ENCODE peak calls at places on chromosomes 11 and 22, in nine cellular contexts. U is psoas muscle, L is GM06990, E is left ventricle myocardium inferior, Y is HL-60, B is cardiac fibroblast, X is foreskin fibroblast, K is A549, I is RWPE2. W is an unnamed sample.

GRCh38 chr11:29159552-29160465 is 857.0 kb downstream of the KCNA4 start:
- DNase-seq in L (no peak), K (peak; percentile 78), B (peak; percentile 91), Y (peak; percentile 35), E (no peak), U (no peak), I (peak; percentile 50), X (peak; percentile 76), W (no peak)

GRCh38 chr22:37639070-37639760 is at the start of gene SH3BP1:
- DNase-seq in Y (no peak), X (peak; percentile 74), E (peak; percentile 68), L (peak; percentile 70), K (no peak), U (peak; percentile 62), B (no peak), I (peak; percentile 68), W (no peak)

GRCh38 chr22:20434264-20434751 is 3.3 kb downstream of the SCARF2 start:
- DNase-seq in U (no peak), I (peak; percentile 27), L (no peak), E (no peak), B (no peak), X (no peak), Y (no peak), K (no peak), W (no peak)

GRCh38 chr11:33912405-33913361 is 20.8 kb upstream of the LMO2 start:
- DNase-seq in L (peak; percentile 80), U (no peak), B (peak; percentile 93), K (peak; percentile 66), I (no peak), Y (peak; percentile 89), E (no peak), X (peak; percentile 87), W (no peak)

GRCh38 chr11:124285610-124286344 is 28.0 kb downstream of the OR8D1 start:
- DNase-seq in X (peak; percentile 40), U (no peak), L (no peak), E (no peak), B (peak; percentile 98), Y (no peak), I (no peak), K (no peak), W (no peak)

GRCh38 chr11:123111465-123111864 is 49.5 kb upstream of the HSPA8 start:
- DNase-seq in U (no peak), X (peak; percentile 64), L (peak; percentile 9), B (peak; percentile 73), I (no peak), E (no peak), K (peak; percentile 58), Y (peak; percentile 8), W (no peak)

GRCh38 chr11:134244593-134244992 is 8.6 kb downstream of the THYN1 start:
- DNase-seq in K (peak; percentile 30), U (no peak), I (no peak), Y (no peak), L (peak; percentile 32), E (no peak), X (peak; percentile 66), B (peak; percentile 36), W (no peak)

GRCh38 chr11:119934866-119935265 is 203.0 kb downstream of the TRIM29 start:
- DNase-seq in X (no peak), K (no peak), E (no peak), I (no peak), U (no peak), L (no peak), Y (no peak), B (no peak), W (no peak)

GRCh38 chr11:17208257-17208999 is 642 bp upstream of the PIK3C2A start:
- DNase-seq in L (no peak), E (no peak), X (peak; percentile 65), I (peak; percentile 79), U (no peak), Y (peak; percentile 33), B (peak; percentile 72), K (peak; percentile 84), W (peak; percentile 84)

GRCh38 chr22:34781676-34782075 is 284.3 kb upstream of the ISX start:
- DNase-seq in L (no peak), K (no peak), I (no peak), B (no peak), X (no peak), U (no peak), Y (no peak), E (no peak), W (no peak)

GRCh38 chr11:130828741-130829140 is 87.5 kb downstream of the SNX19 start:
- DNase-seq in K (no peak), Y (no peak), I (no peak), X (peak; percentile 27), B (no peak), L (no peak), U (peak; percentile 56), E (peak; percentile 26), W (no peak)

GRCh38 chr11:70825893-70826540 is 426.4 kb downstream of the SHANK2 start:
- DNase-seq in X (no peak), L (no peak), K (no peak), E (no peak), B (no peak), Y (no peak), I (no peak), U (no peak), W (no peak)

GRCh38 chr22:29621761-29622526 is 18.5 kb downstream of the NF2 start:
- DNase-seq in K (peak; percentile 86), X (peak; percentile 94), U (no peak), I (no peak), Y (peak; percentile 10), L (no peak), B (peak; percentile 99), E (no peak), W (no peak)

GRCh38 chr11:85815186-85815911 is 4.4 kb upstream of the SYTL2 start:
- DNase-seq in I (no peak), K (no peak), E (no peak), L (no peak), B (peak; percentile 73), Y (no peak), U (no peak), X (peak; percentile 72), W (no peak)

GRCh38 chr11:2826679-2827056 is 58.9 kb downstream of the CDKN1C start:
- DNase-seq in I (no peak), E (peak; percentile 17), U (peak; percentile 19), Y (peak; percentile 92), L (no peak), B (no peak), K (no peak), X (no peak), W (no peak)

GRCh38 chr11:11871991-11872401 is 30.2 kb downstream of the USP47 start:
- DNase-seq in E (no peak), X (no peak), U (no peak), Y (no peak), L (no peak), K (no peak), B (no peak), I (no peak), W (no peak)

DNA sequence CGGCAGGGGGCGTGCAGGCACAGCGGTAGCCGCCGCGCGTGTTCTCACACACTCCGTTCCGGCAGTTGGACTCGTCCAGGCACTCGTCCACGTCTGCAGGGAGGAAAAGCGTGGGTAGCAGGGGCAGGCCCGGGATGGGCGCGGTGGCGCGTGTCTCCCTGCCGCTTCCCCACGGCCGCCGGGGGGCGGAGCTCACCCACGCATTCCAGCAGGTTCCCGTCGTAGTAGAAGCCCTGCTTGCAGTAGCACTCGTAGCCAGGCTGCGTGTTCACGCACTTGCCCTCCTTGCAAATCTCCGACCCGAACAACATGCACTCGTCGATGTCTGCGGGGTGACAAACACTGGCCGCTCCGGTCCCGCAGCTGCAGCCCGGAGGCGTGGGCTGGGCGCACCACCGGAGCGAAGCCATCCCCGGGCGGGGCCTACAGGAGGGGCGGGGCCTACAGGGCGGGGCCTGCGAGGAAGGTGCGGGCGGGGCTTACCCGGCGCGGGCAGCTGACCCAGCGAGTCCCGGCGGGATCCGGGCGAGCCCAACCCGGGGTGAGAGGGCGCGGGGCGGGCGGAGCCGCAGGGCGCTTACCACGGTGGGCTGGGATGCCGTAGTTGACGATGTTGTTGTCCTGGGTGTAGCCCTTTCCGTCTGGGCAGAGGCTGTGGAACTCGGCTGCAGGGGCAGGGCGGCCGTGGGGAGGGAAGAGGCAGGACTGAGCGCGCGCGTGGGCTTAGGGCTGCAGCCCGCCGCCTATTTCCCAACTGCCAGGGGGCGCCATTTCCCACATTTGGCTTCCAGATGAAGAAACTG is 15.6 kb downstream of the SCYL1 start:
- DNase-seq in E (peak; percentile 93), L (peak; percentile 94), Y (peak; percentile 91), X (peak; percentile 94), K (peak; percentile 90), B (peak; percentile 91), I (peak; percentile 92), U (peak; percentile 89), W (peak; percentile 97)
- TF ChIP-seq CTCF in E (peak; percentile 88), L (peak; percentile 85), Y (peak; percentile 30), X (peak; percentile 67), K (peak; percentile 82), B (peak; percentile 87), I (peak; percentile 84), U (peak; percentile 77), W (peak; percentile 96)

GRCh38 chr22:38981005-38981658 is 1.0 kb upstream of the APOBEC3B start:
- DNase-seq in K (peak; percentile 20), I (no peak), U (no peak), B (peak; percentile 9), E (no peak), X (peak; percentile 56), Y (no peak), L (peak; percentile 33), W (no peak)
- TF ChIP-seq CTCF in K (no peak), I (no peak), U (no peak), B (no peak), E (no peak), X (peak; percentile 13), Y (no peak), L (peak; percentile 70), W (peak; percentile 29)

GRCh38 chr11:27390318-27390958 is 27.4 kb upstream of the CCDC34 start:
- DNase-seq in L (no peak), B (no peak), U (no peak), K (peak; percentile 37), X (no peak), E (no peak), Y (no peak), I (no peak), W (no peak)
- TF ChIP-seq CTCF in L (no peak), B (no peak), U (no peak), K (peak; percentile 40), X (no peak), E (no peak), Y (no peak), I (no peak), W (no peak)

GRCh38 chr22:27111796-27112195 is 454.4 kb downstream of the MIAT start:
- DNase-seq in B (no peak), Y (no peak), E (no peak), U (no peak), L (no peak), X (no peak), K (no peak), I (no peak), W (no peak)

GRCh38 chr22:27115410-27115809 is 458.0 kb downstream of the MIAT start:
- DNase-seq in K (no peak), U (no peak), B (no peak), X (no peak), E (no peak), Y (no peak), L (no peak), I (no peak), W (no peak)

GRCh38 chr22:27112273-27112672 is 454.9 kb downstream of the MIAT start:
- DNase-seq in L (no peak), B (no peak), E (no peak), K (peak; percentile 38), Y (no peak), I (no peak), U (no peak), X (no peak), W (no peak)

GRCh38 chr22:27114186-27114585 is 456.8 kb downstream of the MIAT start:
- DNase-seq in X (no peak), U (no peak), E (no peak), B (no peak), L (no peak), Y (no peak), I (no peak), K (no peak), W (no peak)

GRCh38 chr22:27113211-27114030 is 456.0 kb downstream of the MIAT start:
- DNase-seq in I (no peak), U (peak; percentile 56), B (peak; percentile 94), L (no peak), Y (peak; percentile 53), X (peak; percentile 94), E (peak; percentile 60), K (peak; percentile 87), W (no peak)
- TF ChIP-seq CTCF in I (no peak), U (no peak), B (peak; percentile 7), L (no peak), Y (no peak), X (no peak), E (peak; percentile 15), K (no peak), W (no peak)